ENCODE peak calls at places on chromosomes 4 and X, in nine cellular contexts. C is mucosa of descending colon; U is M059J; L is COR-L47; A is DMS153; D is neural progenitor cell; N is CD4-positive, alpha-beta T cell; B is foreskin fibroblast; P is cardiac fibroblast. G is an unnamed sample.

GRCh38 chr4:87863486-87863885 is 30.7 kb downstream of the MEPE start:
- DNase-seq in D (no peak), A (no peak), U (no peak), L (no peak), B (no peak), C (no peak), N (no peak), P (no peak), G (no peak)

GRCh38 chr4:98625920-98626319 is 32.5 kb downstream of the TSPAN5 start:
- DNase-seq in C (no peak), N (no peak), B (no peak), D (no peak), P (no peak), L (no peak), U (no peak), A (no peak), G (peak)

GRCh38 chrX:49610718-49611310 is 12.0 kb downstream of the GAGE1 start:
- DNase-seq in B (no peak), C (no peak), D (no peak), A (no peak), N (no peak), P (no peak), U (no peak), L (no peak), G (no peak)

GRCh38 chr4:187276786-187277408 is 553.2 kb upstream of the FAT1 start:
- DNase-seq in B (peak), L (no peak), A (no peak), U (peak), N (no peak), D (no peak), P (no peak), C (no peak), G (no peak)

GRCh38 chr4:182642831-182643230 is 274.4 kb downstream of the DCTD start:
- DNase-seq in N (no peak), D (no peak), B (peak), C (no peak), U (peak), A (no peak), P (peak), L (peak), G (peak)

GRCh38 chr4:86895692-86896488 is 3.7 kb upstream of the C4orf36 start:
- DNase-seq in P (peak), N (no peak), D (peak), B (peak), U (peak), A (peak), C (no peak), L (peak), G (peak)

GRCh38 chr4:8353158-8353495 is 83.6 kb downstream of the HTRA3 start:
- DNase-seq in A (no peak), U (no peak), N (no peak), D (no peak), B (no peak), L (no peak), C (no peak), P (no peak), G (no peak)

GRCh38 chrX:129318375-129318774 is 204.9 kb downstream of the SMARCA1 start:
- DNase-seq in N (no peak), L (no peak), B (peak), A (no peak), P (peak), U (peak), D (no peak), C (no peak), G (peak)

GRCh38 chr4:138140879-138141278 is 101.3 kb downstream of the SLC7A11 start:
- DNase-seq in L (no peak), P (no peak), B (no peak), N (no peak), A (no peak), D (no peak), U (no peak), C (no peak), G (no peak)

GRCh38 chr4:13511101-13511500 is 27.0 kb upstream of the RAB28 start:
- DNase-seq in B (no peak), D (no peak), C (no peak), L (no peak), N (no peak), P (no peak), U (peak), A (no peak), G (peak)

GRCh38 chr4:173057442-173057841 is 111.2 kb upstream of the GALNT7 start:
- DNase-seq in L (peak), U (peak), N (no peak), C (no peak), B (peak), D (no peak), A (peak), P (no peak), G (no peak)

GRCh38 chr4:10584042-10584441 is 100.5 kb downstream of the CLNK start:
- DNase-seq in B (peak), P (peak), D (no peak), A (no peak), L (no peak), N (no peak), U (peak), C (no peak), G (peak)

GRCh38 chr4:25847329-25847728 is 15.5 kb downstream of the SEL1L3 start:
- DNase-seq in P (no peak), N (no peak), D (no peak), L (no peak), B (no peak), C (no peak), A (no peak), U (no peak), G (no peak)

GRCh38 chr4:94757192-94758140 is at the start of gene BMPR1B:
- DNase-seq in A (no peak), U (peak), C (peak), P (peak), B (peak), L (peak), D (peak), N (no peak), G (peak)

GRCh38 chrX:131728295-131729145 is 184.6 kb downstream of the OR13H1 start:
- DNase-seq in U (peak), N (no peak), L (no peak), D (no peak), P (no peak), B (no peak), C (no peak), A (no peak), G (peak)

GRCh38 chr4:108155373-108155772 is 13.4 kb downstream of the LEF1 start:
- DNase-seq in L (no peak), D (peak), A (no peak), N (no peak), B (peak), U (peak), P (no peak), C (no peak), G (peak)

GRCh38 chrX:109475174-109475891 is 6.6 kb downstream of the GUCY2F start:
- DNase-seq in P (peak), L (peak), B (peak), C (peak), D (peak), N (no peak), A (no peak), U (peak), G (peak)

GRCh38 chrX:67544281-67544680 is 460 bp downstream of the AR start:
- DNase-seq in A (no peak), D (peak), B (peak), U (peak), L (no peak), C (no peak), P (peak), N (no peak), G (no peak)

GRCh38 chrX:134836497-134836968 is 154.3 kb upstream of the SMIM10 start:
- DNase-seq in D (no peak), N (no peak), B (peak), P (peak), C (no peak), L (no peak), U (peak), A (no peak), G (peak)

GRCh38 chr4:89998350-89999098 is 103.9 kb downstream of the MMRN1 start:
- DNase-seq in A (no peak), C (no peak), D (peak), B (no peak), L (peak), N (no peak), U (no peak), P (no peak), G (no peak)

GRCh38 chrX:108134724-108135123 is 43.1 kb downstream of the ATG4A start:
- DNase-seq in C (no peak), L (no peak), P (no peak), N (no peak), U (no peak), D (no peak), A (no peak), B (no peak), G (no peak)